ENCODE peak calls at places on chromosomes 13 and 19, in four cellular contexts. One of them, this sample, is unnamed.
A peak's percentile ranks its signal among the peaks of the same experiment; 100 is the strongest.

GRCh38 chr13:60519496-60519895 is 122.5 kb downstream of the TDRD3 start:
- DNase-seq in H1: no peak
- DNase-seq in mesendoderm: no peak
- DNase-seq in mesenchymal stem cell: no peak
- DNase-seq in this sample: no peak

GRCh38 chr13:28031220-28031903 is 42.9 kb upstream of the URAD start:
- DNase-seq in H1: no peak
- DNase-seq in mesendoderm: no peak
- DNase-seq in mesenchymal stem cell: no peak
- DNase-seq in this sample: no peak

GRCh38 chr19:18931316-18932162 is 9.5 kb downstream of the HOMER3 start:
- DNase-seq in H1: no peak
- DNase-seq in mesendoderm: no peak
- DNase-seq in mesenchymal stem cell: no peak
- DNase-seq in this sample: no peak

GRCh38 chr13:51240888-51241475 is 18.8 kb downstream of the FAM124A start:
- DNase-seq in H1: no peak
- DNase-seq in mesendoderm: no peak
- DNase-seq in mesenchymal stem cell: no peak
- DNase-seq in this sample: no peak

GRCh38 chr13:113845055-113845454 is 18.8 kb downstream of the GAS6 start:
- DNase-seq in H1: no peak
- DNase-seq in mesendoderm: no peak
- DNase-seq in mesenchymal stem cell: no peak
- DNase-seq in this sample: no peak

GRCh38 chr13:46850214-46850613 is 46.6 kb downstream of the HTR2A start:
- DNase-seq in H1: no peak
- DNase-seq in mesendoderm: no peak
- DNase-seq in mesenchymal stem cell: peak; percentile 49
- DNase-seq in this sample: no peak

GRCh38 chr13:83503424-83503823 is 378.9 kb downstream of the SLITRK1 start:
- DNase-seq in H1: no peak
- DNase-seq in mesendoderm: no peak
- DNase-seq in mesenchymal stem cell: no peak
- DNase-seq in this sample: peak; percentile 7

GRCh38 chr19:43425567-43426392 is 11.1 kb downstream of the TEX101 start:
- DNase-seq in H1: no peak
- DNase-seq in mesendoderm: peak; percentile 46
- DNase-seq in mesenchymal stem cell: no peak
- DNase-seq in this sample: peak; percentile 18

GRCh38 chr19:56101095-56101494 is 20.0 kb downstream of the ZNF787 start:
- DNase-seq in H1: no peak
- DNase-seq in mesendoderm: no peak
- DNase-seq in mesenchymal stem cell: no peak
- DNase-seq in this sample: no peak

GRCh38 chr19:52191951-52192350 is 2.1 kb downstream of the PPP2R1A start:
- DNase-seq in H1: no peak
- DNase-seq in mesendoderm: no peak
- DNase-seq in mesenchymal stem cell: peak; percentile 1
- DNase-seq in this sample: no peak

GRCh38 chr13:39578821-39579291 is 24.1 kb downstream of the LHFPL6 start:
- DNase-seq in H1: no peak
- DNase-seq in mesendoderm: no peak
- DNase-seq in mesenchymal stem cell: no peak
- DNase-seq in this sample: no peak

GRCh38 chr13:33999830-34000605 is 182.1 kb downstream of the RFC3 start:
- DNase-seq in H1: no peak
- DNase-seq in mesendoderm: no peak
- DNase-seq in mesenchymal stem cell: no peak
- DNase-seq in this sample: no peak

GRCh38 chr19:4539169-4539696 is 603 bp downstream of the LRG1 start:
- DNase-seq in H1: no peak
- DNase-seq in mesendoderm: no peak
- DNase-seq in mesenchymal stem cell: no peak
- DNase-seq in this sample: no peak

GRCh38 chr19:4537953-4538600 is 1.8 kb downstream of the LRG1 start:
- DNase-seq in H1: no peak
- DNase-seq in mesendoderm: peak; percentile 57
- DNase-seq in mesenchymal stem cell: no peak
- DNase-seq in this sample: no peak

GRCh38 chr19:4538601-4538954 is 1.3 kb downstream of the LRG1 start:
- DNase-seq in H1: no peak
- DNase-seq in mesendoderm: no peak
- DNase-seq in mesenchymal stem cell: no peak
- DNase-seq in this sample: no peak

GRCh38 chr19:4534836-4535658 is at the start of gene PLIN5:
- DNase-seq in H1: peak; percentile 54
- DNase-seq in mesendoderm: peak; percentile 92
- DNase-seq in mesenchymal stem cell: peak; percentile 38
- DNase-seq in this sample: peak; percentile 26

GRCh38 chr19:4536798-4537197 is 1.8 kb upstream of the PLIN5 start:
- DNase-seq in H1: no peak
- DNase-seq in mesendoderm: no peak
- DNase-seq in mesenchymal stem cell: no peak
- DNase-seq in this sample: no peak
- H3K23ac ChIP-seq in H1: no peak overlapping the region
- H3K23ac ChIP-seq in mesendoderm: no peak overlapping the region
- H3K23ac ChIP-seq in mesenchymal stem cell: no peak overlapping the region
- H3K23ac ChIP-seq in this sample: no peak overlapping the region

DNA sequence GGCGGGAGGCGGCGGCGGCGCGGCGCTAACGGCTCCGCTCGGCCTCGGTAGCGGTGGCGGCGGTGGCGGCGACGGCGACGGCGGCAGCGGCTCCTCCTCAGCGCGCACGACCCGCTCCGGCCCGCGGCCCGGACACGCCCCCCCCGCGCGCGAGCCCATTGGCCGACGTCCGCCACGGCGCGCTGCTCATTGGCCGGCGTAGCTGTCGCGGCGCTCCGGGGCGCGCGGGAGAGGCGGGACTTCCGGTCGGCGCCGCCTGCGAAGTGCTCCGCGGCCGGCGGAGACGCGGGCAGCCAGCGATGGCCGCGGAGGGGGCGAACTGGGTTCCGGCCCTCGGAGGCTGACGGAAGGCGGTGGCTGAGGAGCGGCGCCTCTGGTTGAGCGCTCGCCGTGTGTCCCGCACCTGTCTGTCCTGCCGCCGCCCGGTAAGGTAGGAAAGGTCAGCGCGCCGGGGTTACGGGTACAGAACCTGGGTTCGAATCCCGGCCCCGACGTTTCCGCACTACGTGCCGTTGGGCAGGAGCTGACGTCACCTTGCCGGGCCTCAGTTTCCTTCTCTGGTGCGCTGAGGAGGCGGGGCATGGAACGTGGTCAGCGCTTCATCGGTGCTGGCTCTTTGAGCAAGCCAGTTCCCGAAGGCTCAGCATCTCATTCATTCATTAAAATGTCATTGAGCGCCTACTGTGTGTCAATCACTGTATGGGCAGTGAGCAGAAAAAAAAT is at the start of gene ELAVL1:
- DNase-seq in H1: peak; percentile 53
- DNase-seq in mesendoderm: peak; percentile 94
- DNase-seq in mesenchymal stem cell: peak; percentile 88
- DNase-seq in this sample: peak; percentile 85
- H3K23ac ChIP-seq in H1: no peak within 1 kb of the TSS
- H3K23ac ChIP-seq in mesendoderm: peak within 1 kb of the TSS; percentile 24
- H3K23ac ChIP-seq in mesenchymal stem cell: peak within 1 kb of the TSS; percentile 64
- H3K23ac ChIP-seq in this sample: peak within 1 kb of the TSS; percentile 88

DNA sequence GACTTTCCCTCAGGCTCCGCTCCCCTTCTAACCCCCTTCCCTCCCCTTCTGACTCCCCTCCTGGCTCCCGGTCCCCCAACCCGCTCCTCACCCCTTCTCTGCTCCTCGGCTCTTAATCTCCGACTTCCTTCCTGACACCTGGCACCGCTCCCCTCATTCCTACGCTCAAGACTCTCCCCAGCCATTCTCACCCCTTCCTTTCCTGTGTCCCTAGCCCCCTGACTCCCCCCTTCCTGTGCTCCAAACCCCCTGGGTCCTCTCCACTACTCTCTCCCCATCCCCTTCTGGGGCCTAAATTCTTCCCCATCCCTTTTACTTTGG is 653 bp downstream of the CLPP start:
- DNase-seq in H1: no peak
- DNase-seq in mesendoderm: no peak
- DNase-seq in mesenchymal stem cell: no peak
- DNase-seq in this sample: no peak
- H3K23ac ChIP-seq in H1: no peak overlapping the region
- H3K23ac ChIP-seq in mesendoderm: peak overlapping the region; percentile 72
- H3K23ac ChIP-seq in mesenchymal stem cell: peak overlapping the region; percentile 79
- H3K23ac ChIP-seq in this sample: peak overlapping the region; percentile 96

DNA sequence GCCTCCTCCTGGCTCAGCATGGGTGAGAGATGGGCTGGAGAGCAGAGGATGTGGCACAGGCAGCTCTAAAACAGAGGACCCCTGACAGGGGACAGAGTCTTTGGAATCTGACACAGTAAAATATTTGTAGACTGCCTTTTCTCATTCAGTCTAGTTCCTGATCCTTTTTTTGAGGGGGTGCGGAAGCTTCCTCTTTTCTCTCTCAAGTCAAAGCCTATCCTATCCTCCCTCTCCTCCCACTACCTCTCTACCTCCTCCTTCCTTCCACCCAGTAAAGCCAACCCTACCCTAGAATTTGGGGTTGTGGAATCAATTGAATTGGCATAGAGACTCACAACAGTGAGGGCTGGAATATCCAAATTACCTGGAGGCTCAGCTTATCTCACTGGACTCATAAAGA is 82.0 kb downstream of the TEX26 start:
- DNase-seq in H1: no peak
- DNase-seq in mesendoderm: no peak
- DNase-seq in mesenchymal stem cell: no peak
- DNase-seq in this sample: no peak
- H3K23ac ChIP-seq in H1: no peak overlapping the region
- H3K23ac ChIP-seq in mesendoderm: no peak overlapping the region
- H3K23ac ChIP-seq in mesenchymal stem cell: no peak overlapping the region
- H3K23ac ChIP-seq in this sample: no peak overlapping the region